ENCODE peak calls at places on chromosomes 2 and 18, in four cellular contexts. D is IMR-90, E is keratinocyte, R is H1. H is an unnamed sample.

GRCh38 chr2:41836944-41837343 is 210.9 kb upstream of the PKDCC start:
- DNase-seq in R (peak; percentile 70), E (no peak), D (peak; percentile 58), H (no peak)

GRCh38 chr2:64698668-64699444 is 45.1 kb upstream of the SERTAD2 start:
- DNase-seq in E (peak; percentile 7), R (no peak), D (peak; percentile 94), H (peak; percentile 74)

GRCh38 chr2:240203031-240203841 is 62.8 kb upstream of the OTOS start:
- DNase-seq in R (no peak), D (no peak), E (no peak), H (no peak)

GRCh38 chr2:181319291-181319690 is 137.9 kb upstream of the ITGA4 start:
- DNase-seq in R (no peak), D (no peak), E (no peak), H (no peak)

GRCh38 chr2:10016001-10016801 is 27.1 kb upstream of the KLF11 start:
- DNase-seq in E (no peak), D (no peak), R (no peak), H (no peak)

GRCh38 chr18:9001209-9001608 is 101.3 kb upstream of the NDUFV2 start:
- DNase-seq in E (no peak), R (no peak), D (peak; percentile 87), H (no peak)

GRCh38 chr2:11676640-11677039 is 6.6 kb upstream of the NTSR2 start:
- DNase-seq in D (no peak), E (no peak), R (no peak), H (no peak)

GRCh38 chr18:35141567-35142269 is 99.1 kb upstream of the ZNF397 start:
- DNase-seq in D (no peak), E (no peak), R (no peak), H (no peak)

GRCh38 chr2:147275943-147276342 is 568.9 kb upstream of the ACVR2A start:
- DNase-seq in E (no peak), R (peak; percentile 53), D (no peak), H (no peak)

GRCh38 chr2:221554769-221555510 is 17.2 kb downstream of the EPHA4 start:
- DNase-seq in E (no peak), D (peak; percentile 60), R (no peak), H (peak; percentile 20)

GRCh38 chr2:102872388-102872787 is 110.6 kb downstream of the TMEM182 start:
- DNase-seq in E (no peak), R (no peak), D (no peak), H (no peak)

GRCh38 chr2:8986327-8986976 is 17.0 kb downstream of the MBOAT2 start:
- DNase-seq in D (no peak), E (no peak), R (peak; percentile 71), H (no peak)

GRCh38 chr2:43327119-43327518 is 100.7 kb upstream of the ZFP36L2 start:
- DNase-seq in E (no peak), D (no peak), R (no peak), H (no peak)

GRCh38 chr2:112615051-112615450 is 30.6 kb downstream of the CHCHD5 start:
- DNase-seq in R (no peak), D (no peak), E (no peak), H (no peak)

GRCh38 chr2:47359375-47359868 is 43.5 kb upstream of the MSH2 start:
- DNase-seq in E (no peak), D (no peak), R (no peak), H (no peak)

GRCh38 chr2:3242747-3243369 is 134.8 kb downstream of the EIPR1 start:
- DNase-seq in R (no peak), D (peak; percentile 27), E (no peak), H (no peak)

GRCh38 chr18:32909798-32910561 is 137.2 kb upstream of the KLHL14 start:
- DNase-seq in D (no peak), R (no peak), E (no peak), H (no peak)

GRCh38 chr2:219460424-219460926 is 25.8 kb downstream of the SPEG start:
- DNase-seq in R (peak; percentile 74), D (peak; percentile 85), E (no peak), H (no peak)

GRCh38 chr2:156459720-156460119 is 23.5 kb downstream of the GPD2 start:
- DNase-seq in E (no peak), R (no peak), D (no peak), H (no peak)

GRCh38 chr18:31657823-31658669 is 26.3 kb downstream of the B4GALT6 start:
- DNase-seq in D (no peak), R (no peak), E (no peak), H (peak; percentile 81)

GRCh38 chr18:25061345-25061744 is 290.6 kb downstream of the ZNF521 start:
- DNase-seq in R (no peak), E (no peak), D (no peak), H (no peak)

GRCh38 chr2:237227190-237227988 is 141.7 kb downstream of the COPS8 start:
- DNase-seq in D (peak; percentile 97), E (peak; percentile 38), R (no peak), H (no peak)

GRCh38 chr2:72744049-72744448 is 81.8 kb downstream of the EXOC6B start:
- DNase-seq in E (no peak), R (no peak), D (peak; percentile 67), H (no peak)

GRCh38 chr2:175175896-175176295 is 5.6 kb downstream of the ATP5MC3 start:
- DNase-seq in D (peak; percentile 65), R (no peak), E (no peak), H (no peak)

GRCh38 chr2:202718614-202719013 is 83.8 kb downstream of the FAM117B start:
- DNase-seq in E (no peak), D (peak; percentile 72), R (no peak), H (no peak)

GRCh38 chr2:88735853-88736252 is 44.4 kb downstream of the RPIA start:
- DNase-seq in R (no peak), D (no peak), E (no peak), H (no peak)

GRCh38 chr2:171834286-171834685 is 59.8 kb downstream of the SLC25A12 start:
- DNase-seq in R (no peak), D (no peak), E (no peak), H (no peak)

GRCh38 chr2:199160677-199161465 is 296.9 kb downstream of the SATB2 start:
- DNase-seq in R (no peak), D (peak; percentile 89), E (no peak), H (no peak)

GRCh38 chr2:191202881-191203397 is 42.3 kb upstream of the MYO1B start:
- DNase-seq in E (peak; percentile 70), D (peak; percentile 83), R (no peak), H (no peak)

GRCh38 chr18:36509646-36510197 is 212.2 kb downstream of the FHOD3 start:
- DNase-seq in D (no peak), E (no peak), R (no peak), H (no peak)

GRCh38 chr2:233037078-233037477 is 4.6 kb downstream of the NEU2 start:
- DNase-seq in E (no peak), R (no peak), D (peak; percentile 42), H (no peak)

GRCh38 chr2:213285404-213285803 is 1.1 kb downstream of the SPAG16 start:
- DNase-seq in D (no peak), E (no peak), R (no peak), H (no peak)
- H3K4me3 ChIP-seq in D (no peak overlapping the region), E (peak overlapping the region; percentile 98), R (no peak overlapping the region), H (no peak overlapping the region)

GRCh38 chr18:70464343-70465114 is 175.7 kb downstream of the SOCS6 start:
- DNase-seq in E (no peak), D (peak; percentile 55), R (peak; percentile 73), H (peak; percentile 8)
- TF ChIP-seq CTCF in E (no peak), D (peak; percentile 30), R (peak; percentile 48), H (no peak)

GRCh38 chr2:12742891-12743290 is 26.2 kb downstream of the TRIB2 start:
- DNase-seq in E (no peak), R (no peak), D (peak; percentile 16), H (no peak)

GRCh38 chr2:12737226-12738111 is 20.7 kb downstream of the TRIB2 start:
- DNase-seq in D (no peak), E (no peak), R (no peak), H (no peak)

GRCh38 chr2:12741361-12741760 is 24.6 kb downstream of the TRIB2 start:
- DNase-seq in E (no peak), R (no peak), D (no peak), H (no peak)

GRCh38 chr2:12738112-12738485 is 21.4 kb downstream of the TRIB2 start:
- DNase-seq in R (no peak), D (peak; percentile 59), E (no peak), H (no peak)

GRCh38 chr2:12739721-12740254 is 23.1 kb downstream of the TRIB2 start:
- DNase-seq in D (no peak), R (no peak), E (no peak), H (no peak)
- H3K36me3 ChIP-seq in D (peaks cover 67% of the 10 kb centered on the region), R (peaks cover 13% of the 10 kb centered on the region), E (peaks cover 4% of the 10 kb centered on the region), H (no peaks in the 10 kb centered on the region)

GRCh38 chr2:84800194-84800805 is 80.6 kb downstream of the TRABD2A start:
- DNase-seq in D (no peak), E (no peak), R (no peak), H (no peak)
- H3K4me3 ChIP-seq in D (no peak overlapping the region), E (no peak overlapping the region), R (no peak overlapping the region), H (no peak overlapping the region)

GRCh38 chr2:130915595-130916437 is 79.1 kb downstream of the ARHGEF4 start:
- DNase-seq in R (peak; percentile 66), D (no peak), E (no peak), H (no peak)

GRCh38 chr2:130920417-130921030 is 83.8 kb downstream of the ARHGEF4 start:
- DNase-seq in R (peak; percentile 96), E (peak; percentile 35), D (peak; percentile 64), H (no peak)

GRCh38 chr2:130916438-130916705 is 79.7 kb downstream of the ARHGEF4 start:
- DNase-seq in R (no peak), E (no peak), D (no peak), H (no peak)

GRCh38 chr2:130917006-130917688 is 80.4 kb downstream of the ARHGEF4 start:
- DNase-seq in D (no peak), E (no peak), R (peak; percentile 45), H (no peak)

DNA sequence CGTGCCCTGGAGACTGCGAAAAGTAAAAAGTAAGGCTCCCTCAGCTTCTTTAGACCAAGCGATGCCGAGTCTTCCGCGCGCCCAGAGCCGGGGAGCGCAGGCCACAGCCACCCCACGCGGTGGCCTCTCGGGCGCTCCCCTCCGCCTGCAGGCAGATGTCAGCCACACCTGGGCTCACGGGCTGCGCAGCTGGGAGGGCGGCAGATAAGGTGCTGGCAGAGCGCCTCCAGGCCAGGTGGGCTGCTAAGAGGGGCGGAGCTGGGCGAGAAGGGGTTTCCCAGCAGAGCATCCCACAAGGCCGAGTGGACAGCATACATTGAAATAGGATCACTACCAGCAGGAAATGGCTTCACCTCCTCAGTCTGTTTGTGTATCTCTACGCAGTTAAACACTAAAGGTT is 81.7 kb downstream of the ARHGEF4 start:
- DNase-seq in R (peak; percentile 51), E (no peak), D (no peak), H (no peak)
- TF ChIP-seq CTCF in R (no peak), E (no peak), D (no peak), H (no peak)